ENCODE peak calls at places on chromosomes 12 and 14, in seven cellular contexts. L is NCI-H187 treated with DMSO at 0.1 percent for 48 hours, O is sciatic nerve, D is HEK293T, N is AG09309, U is lower lobe of right lung, G is C1 segment of cervical spinal cord. Z is an unnamed sample.

GRCh38 chr12:40104461-40105264 is 1.2 kb downstream of the SLC2A13 start:
- DNase-seq in G (no peak), L (no peak), N (no peak), O (no peak), U (no peak), D (peak; percentile 23), Z (no peak)

GRCh38 chr12:77324763-77325468 is 259.5 kb upstream of the E2F7 start:
- DNase-seq in O (peak; percentile 83), G (no peak), L (peak; percentile 14), D (peak; percentile 86), N (no peak), U (peak; percentile 72), Z (peak; percentile 2)

GRCh38 chr14:90569201-90569600 is 172.4 kb downstream of the CALM1 start:
- DNase-seq in O (no peak), G (no peak), L (no peak), U (no peak), N (no peak), D (no peak), Z (no peak)

GRCh38 chr14:104929268-104930230 is 4.9 kb downstream of the PLD4 start:
- DNase-seq in U (no peak), O (no peak), N (no peak), D (no peak), L (no peak), G (no peak), Z (no peak)

GRCh38 chr14:101918125-101918989 is 46.0 kb upstream of the DYNC1H1 start:
- DNase-seq in O (peak; percentile 23), U (no peak), D (no peak), L (no peak), N (no peak), G (no peak), Z (no peak)

GRCh38 chr12:95997276-95997675 is 1.1 kb upstream of the HAL start:
- DNase-seq in N (no peak), G (no peak), D (no peak), U (no peak), L (no peak), O (no peak), Z (no peak)

GRCh38 chr12:29350080-29350479 is 30.9 kb downstream of the ERGIC2 start:
- DNase-seq in O (no peak), G (no peak), N (peak; percentile 67), D (peak; percentile 4), U (no peak), L (no peak), Z (no peak)

GRCh38 chr12:6416596-6416995 is 28.2 kb upstream of the CD27 start:
- DNase-seq in L (no peak), D (no peak), G (no peak), U (peak; percentile 60), N (no peak), O (no peak), Z (no peak)

GRCh38 chr14:31261859-31262739 is 54.5 kb upstream of the HECTD1 start:
- DNase-seq in N (no peak), L (no peak), D (no peak), U (peak; percentile 55), G (no peak), O (no peak), Z (peak; percentile 25)

GRCh38 chr12:124004233-124004875 is 31.3 kb downstream of the ZNF664 start:
- DNase-seq in N (no peak), L (no peak), D (no peak), O (no peak), G (no peak), U (no peak), Z (no peak)

GRCh38 chr12:43180242-43180641 is 371.8 kb downstream of the ADAMTS20 start:
- DNase-seq in O (no peak), G (no peak), U (no peak), D (no peak), L (no peak), N (no peak), Z (no peak)

GRCh38 chr14:71554959-71555612 is 377.1 kb upstream of the RGS6 start:
- DNase-seq in N (no peak), G (no peak), U (no peak), O (no peak), L (no peak), D (no peak), Z (no peak)

GRCh38 chr12:2447861-2448260 is 346.9 kb upstream of the FKBP4 start:
- DNase-seq in U (no peak), O (no peak), D (no peak), N (no peak), L (no peak), G (no peak), Z (no peak)

GRCh38 chr14:67704484-67705089 is 2.9 kb downstream of the RDH12 start:
- DNase-seq in U (no peak), O (no peak), D (peak; percentile 62), L (peak; percentile 75), N (no peak), G (no peak), Z (peak; percentile 58)

GRCh38 chr14:48936881-48937280 is 649.3 kb downstream of the RPS29 start:
- DNase-seq in O (no peak), G (no peak), N (no peak), U (no peak), D (no peak), L (no peak), Z (no peak)

GRCh38 chr12:4386756-4387155 is 7.2 kb upstream of the FGF23 start:
- DNase-seq in G (no peak), U (no peak), D (no peak), O (no peak), L (no peak), N (no peak), Z (no peak)

GRCh38 chr14:95885278-95885677 is 8.6 kb downstream of the TUNAR start:
- DNase-seq in O (no peak), G (no peak), L (no peak), N (no peak), U (no peak), D (no peak), Z (no peak)

GRCh38 chr12:39272934-39273770 is 169.8 kb downstream of the KIF21A start:
- DNase-seq in D (peak; percentile 39), N (peak; percentile 4), U (no peak), L (no peak), O (no peak), G (no peak), Z (no peak)

GRCh38 chr14:92687681-92688433 is 60.6 kb downstream of the LGMN start:
- DNase-seq in L (no peak), N (no peak), O (no peak), G (no peak), D (no peak), U (peak; percentile 64), Z (peak; percentile 61)

GRCh38 chr14:28356819-28357218 is 409.8 kb upstream of the FOXG1 start:
- DNase-seq in D (no peak), N (no peak), L (no peak), O (no peak), U (no peak), G (no peak), Z (no peak)

GRCh38 chr12:58491296-58491695 is 429.0 kb downstream of the LRIG3 start:
- DNase-seq in N (no peak), L (no peak), O (no peak), G (no peak), D (no peak), U (no peak), Z (no peak)

GRCh38 chr12:95224202-95225170 is 6.9 kb downstream of the VEZT start:
- DNase-seq in N (no peak), G (no peak), L (no peak), D (no peak), U (no peak), O (no peak), Z (no peak)

GRCh38 chr14:90795744-90796143 is 20.5 kb downstream of the TTC7B start:
- DNase-seq in G (no peak), U (no peak), L (no peak), D (no peak), O (no peak), N (peak; percentile 59), Z (no peak)

GRCh38 chr14:64683264-64683663 is 21.0 kb upstream of the PLEKHG3 start:
- DNase-seq in G (peak; percentile 39), U (no peak), L (no peak), D (no peak), O (peak; percentile 81), N (no peak), Z (no peak)

GRCh38 chr14:51554339-51554920 is 97.3 kb upstream of the FRMD6 start:
- DNase-seq in U (no peak), D (no peak), G (no peak), L (no peak), N (peak; percentile 73), O (no peak), Z (no peak)

Z was measured in NCI-H2107.